ENCODE peak calls at places on chromosomes 16 and 17, in ten cellular contexts. One of them, this sample, is unnamed. For H3K27me3, the result is how much of the 10 kb centered on the place peaks cover.

GRCh38 chr17:57898487-57899311 is 48.9 kb upstream of the MRPS23 start:
- DNase-seq in suprapubic skin: no peak
- DNase-seq in Peyer's patch: no peak
- DNase-seq in heart left ventricle: peak
- DNase-seq in esophagus squamous epithelium: no peak
- DNase-seq in prostate gland: peak
- DNase-seq in heart right ventricle: peak
- DNase-seq in H9: peak
- DNase-seq in dorsolateral prefrontal cortex: peak
- DNase-seq in tibial artery: peak
- DNase-seq in this sample: peak

GRCh38 chr17:39450051-39450450 is 1.0 kb downstream of the MED1 start:
- DNase-seq in esophagus squamous epithelium: no peak
- DNase-seq in prostate gland: no peak
- DNase-seq in heart right ventricle: no peak
- DNase-seq in suprapubic skin: no peak
- DNase-seq in H9: no peak
- DNase-seq in dorsolateral prefrontal cortex: no peak
- DNase-seq in Peyer's patch: no peak
- DNase-seq in heart left ventricle: no peak
- DNase-seq in tibial artery: no peak
- DNase-seq in this sample: no peak

GRCh38 chr17:66667491-66668030 is 167.4 kb upstream of the CACNG5 start:
- DNase-seq in H9: no peak
- DNase-seq in dorsolateral prefrontal cortex: no peak
- DNase-seq in heart left ventricle: no peak
- DNase-seq in esophagus squamous epithelium: no peak
- DNase-seq in Peyer's patch: no peak
- DNase-seq in suprapubic skin: no peak
- DNase-seq in heart right ventricle: no peak
- DNase-seq in tibial artery: no peak
- DNase-seq in prostate gland: no peak
- DNase-seq in this sample: no peak

GRCh38 chr17:51907041-51907440 is 251.5 kb downstream of the CA10 start:
- DNase-seq in tibial artery: no peak
- DNase-seq in esophagus squamous epithelium: no peak
- DNase-seq in heart left ventricle: no peak
- DNase-seq in dorsolateral prefrontal cortex: no peak
- DNase-seq in H9: no peak
- DNase-seq in heart right ventricle: no peak
- DNase-seq in Peyer's patch: no peak
- DNase-seq in suprapubic skin: no peak
- DNase-seq in prostate gland: no peak
- DNase-seq in this sample: no peak

GRCh38 chr16:29310852-29311314 is 95.6 kb downstream of the NPIPB11 start:
- DNase-seq in esophagus squamous epithelium: no peak
- DNase-seq in prostate gland: peak
- DNase-seq in suprapubic skin: no peak
- DNase-seq in heart right ventricle: peak
- DNase-seq in Peyer's patch: no peak
- DNase-seq in dorsolateral prefrontal cortex: no peak
- DNase-seq in H9: no peak
- DNase-seq in tibial artery: peak
- DNase-seq in heart left ventricle: no peak
- DNase-seq in this sample: no peak

GRCh38 chr17:66746736-66747135 is 88.2 kb upstream of the CACNG5 start:
- DNase-seq in H9: no peak
- DNase-seq in dorsolateral prefrontal cortex: no peak
- DNase-seq in prostate gland: no peak
- DNase-seq in suprapubic skin: no peak
- DNase-seq in esophagus squamous epithelium: no peak
- DNase-seq in heart left ventricle: no peak
- DNase-seq in Peyer's patch: no peak
- DNase-seq in tibial artery: no peak
- DNase-seq in heart right ventricle: no peak
- DNase-seq in this sample: no peak

GRCh38 chr17:28507567-28508195 is 1.5 kb downstream of the FOXN1 start:
- DNase-seq in suprapubic skin: no peak
- DNase-seq in dorsolateral prefrontal cortex: no peak
- DNase-seq in heart left ventricle: no peak
- DNase-seq in Peyer's patch: no peak
- DNase-seq in heart right ventricle: no peak
- DNase-seq in prostate gland: peak
- DNase-seq in H9: peak
- DNase-seq in esophagus squamous epithelium: no peak
- DNase-seq in tibial artery: no peak
- DNase-seq in this sample: peak

GRCh38 chr17:69773081-69773480 is 301.9 kb upstream of the KCNJ16 start:
- DNase-seq in dorsolateral prefrontal cortex: no peak
- DNase-seq in suprapubic skin: no peak
- DNase-seq in esophagus squamous epithelium: no peak
- DNase-seq in H9: no peak
- DNase-seq in heart right ventricle: no peak
- DNase-seq in Peyer's patch: no peak
- DNase-seq in tibial artery: no peak
- DNase-seq in prostate gland: no peak
- DNase-seq in heart left ventricle: no peak
- DNase-seq in this sample: no peak

GRCh38 chr16:49755716-49756115 is 100.2 kb downstream of the ZNF423 start:
- DNase-seq in heart left ventricle: no peak
- DNase-seq in H9: no peak
- DNase-seq in tibial artery: no peak
- DNase-seq in suprapubic skin: no peak
- DNase-seq in dorsolateral prefrontal cortex: no peak
- DNase-seq in heart right ventricle: no peak
- DNase-seq in prostate gland: no peak
- DNase-seq in Peyer's patch: no peak
- DNase-seq in esophagus squamous epithelium: no peak
- DNase-seq in this sample: no peak

GRCh38 chr17:81018044-81018802 is 16.7 kb upstream of the BAIAP2 start:
- DNase-seq in esophagus squamous epithelium: no peak
- DNase-seq in heart right ventricle: no peak
- DNase-seq in H9: no peak
- DNase-seq in heart left ventricle: no peak
- DNase-seq in suprapubic skin: no peak
- DNase-seq in tibial artery: no peak
- DNase-seq in Peyer's patch: peak
- DNase-seq in dorsolateral prefrontal cortex: no peak
- DNase-seq in prostate gland: peak
- DNase-seq in this sample: peak

GRCh38 chr17:61464121-61464905 is 12.1 kb downstream of the TBX4 start:
- DNase-seq in esophagus squamous epithelium: no peak
- DNase-seq in H9: peak
- DNase-seq in tibial artery: no peak
- DNase-seq in suprapubic skin: peak
- DNase-seq in heart right ventricle: no peak
- DNase-seq in Peyer's patch: peak
- DNase-seq in prostate gland: no peak
- DNase-seq in heart left ventricle: no peak
- DNase-seq in dorsolateral prefrontal cortex: no peak
- DNase-seq in this sample: no peak

GRCh38 chr16:72172105-72173034 is at the start of gene PMFBP1:
- DNase-seq in tibial artery: no peak
- DNase-seq in Peyer's patch: no peak
- DNase-seq in suprapubic skin: no peak
- DNase-seq in prostate gland: no peak
- DNase-seq in esophagus squamous epithelium: peak
- DNase-seq in dorsolateral prefrontal cortex: no peak
- DNase-seq in heart left ventricle: no peak
- DNase-seq in heart right ventricle: no peak
- DNase-seq in H9: no peak
- DNase-seq in this sample: no peak

GRCh38 chr16:65122974-65123845 is 1.3 kb upstream of the CDH11 start:
- DNase-seq in dorsolateral prefrontal cortex: peak
- DNase-seq in heart right ventricle: peak
- DNase-seq in heart left ventricle: peak
- DNase-seq in esophagus squamous epithelium: no peak
- DNase-seq in suprapubic skin: peak
- DNase-seq in prostate gland: peak
- DNase-seq in Peyer's patch: peak
- DNase-seq in H9: peak
- DNase-seq in tibial artery: peak
- DNase-seq in this sample: peak

GRCh38 chr17:53148058-53148457 is 674.7 kb upstream of the KIF2B start:
- DNase-seq in esophagus squamous epithelium: no peak
- DNase-seq in heart right ventricle: no peak
- DNase-seq in prostate gland: no peak
- DNase-seq in suprapubic skin: no peak
- DNase-seq in dorsolateral prefrontal cortex: no peak
- DNase-seq in H9: no peak
- DNase-seq in tibial artery: no peak
- DNase-seq in Peyer's patch: no peak
- DNase-seq in heart left ventricle: no peak
- DNase-seq in this sample: no peak

GRCh38 chr17:53150101-53150698 is 672.5 kb upstream of the KIF2B start:
- DNase-seq in H9: no peak
- DNase-seq in tibial artery: no peak
- DNase-seq in suprapubic skin: no peak
- DNase-seq in Peyer's patch: no peak
- DNase-seq in heart right ventricle: no peak
- DNase-seq in heart left ventricle: no peak
- DNase-seq in prostate gland: no peak
- DNase-seq in esophagus squamous epithelium: no peak
- DNase-seq in dorsolateral prefrontal cortex: no peak
- DNase-seq in this sample: peak
- TF ChIP-seq CTCF in H9: peak
- TF ChIP-seq CTCF in tibial artery: no peak
- TF ChIP-seq CTCF in suprapubic skin: no peak
- TF ChIP-seq CTCF in Peyer's patch: no peak
- TF ChIP-seq CTCF in heart right ventricle: peak
- TF ChIP-seq CTCF in heart left ventricle: no peak
- TF ChIP-seq CTCF in prostate gland: peak
- TF ChIP-seq CTCF in esophagus squamous epithelium: no peak
- TF ChIP-seq CTCF in dorsolateral prefrontal cortex: peak
- TF ChIP-seq CTCF in this sample: peak

DNA sequence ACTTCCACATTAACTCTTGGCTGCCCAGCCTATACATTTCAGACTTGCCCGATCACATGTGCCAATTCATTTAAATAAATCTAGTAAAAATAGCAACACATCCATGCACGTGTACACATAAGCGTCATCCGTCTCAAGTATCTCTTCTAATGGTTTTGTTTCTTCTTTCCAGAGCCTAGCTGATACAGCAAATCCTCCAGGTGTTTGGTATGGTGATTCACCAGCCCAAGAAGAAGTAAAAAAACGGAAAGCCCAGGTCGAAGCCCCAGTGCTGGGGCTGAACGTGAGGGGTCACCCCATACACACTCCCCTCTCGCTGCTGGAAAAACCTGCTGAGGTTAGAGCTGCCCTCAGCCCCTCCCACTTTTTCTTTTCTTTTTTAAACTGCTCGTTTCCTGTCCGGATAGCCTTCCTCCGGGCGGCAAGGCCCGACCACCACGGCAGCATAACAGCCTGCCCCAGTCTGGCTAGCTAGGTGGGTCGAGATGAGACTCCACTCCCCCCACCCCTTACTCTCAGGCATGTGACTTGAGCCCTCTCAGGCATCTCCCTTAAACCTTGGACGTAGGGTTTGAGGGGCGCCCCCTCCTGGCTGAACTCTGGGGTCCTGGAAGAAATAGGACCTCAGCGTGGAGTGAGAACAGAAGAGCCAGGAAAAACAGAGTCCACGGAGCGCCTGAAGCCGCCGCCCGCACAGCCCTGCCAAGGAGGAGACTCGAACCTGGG is 13.9 kb upstream of the OR1F1 start:
- DNase-seq in tibial artery: no peak
- DNase-seq in esophagus squamous epithelium: no peak
- DNase-seq in dorsolateral prefrontal cortex: no peak
- DNase-seq in heart left ventricle: peak
- DNase-seq in prostate gland: no peak
- DNase-seq in H9: peak
- DNase-seq in suprapubic skin: no peak
- DNase-seq in Peyer's patch: no peak
- DNase-seq in heart right ventricle: no peak
- DNase-seq in this sample: peak
- H3K27me3 ChIP-seq in tibial artery: under half
- H3K27me3 ChIP-seq in esophagus squamous epithelium: half or more
- H3K27me3 ChIP-seq in dorsolateral prefrontal cortex: half or more
- H3K27me3 ChIP-seq in heart left ventricle: half or more
- H3K27me3 ChIP-seq in prostate gland: under half
- H3K27me3 ChIP-seq in H9: under half
- H3K27me3 ChIP-seq in suprapubic skin: half or more
- H3K27me3 ChIP-seq in Peyer's patch: half or more
- H3K27me3 ChIP-seq in heart right ventricle: under half
- H3K27me3 ChIP-seq in this sample: under half

DNA sequence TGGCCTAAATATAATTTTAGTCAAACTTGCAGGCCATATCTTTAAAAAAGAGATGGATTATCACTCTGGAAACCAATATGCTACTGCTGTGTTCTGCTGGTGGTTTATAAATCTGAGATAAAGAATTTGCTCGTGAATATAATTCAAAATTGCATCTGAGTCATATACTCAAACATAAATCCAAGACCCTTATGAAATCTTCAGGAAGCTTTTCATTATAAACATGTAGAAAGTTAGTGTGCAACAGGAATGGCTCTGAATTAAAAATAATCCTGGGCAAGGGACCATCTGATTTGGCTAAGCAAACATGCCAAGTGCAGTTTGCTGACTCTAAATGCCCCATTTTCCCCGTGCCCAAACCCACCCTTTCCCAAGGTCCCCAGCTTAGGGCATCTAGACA is 57.3 kb downstream of the TEX2 start:
- DNase-seq in suprapubic skin: no peak
- DNase-seq in prostate gland: no peak
- DNase-seq in Peyer's patch: no peak
- DNase-seq in heart right ventricle: no peak
- DNase-seq in heart left ventricle: no peak
- DNase-seq in H9: no peak
- DNase-seq in dorsolateral prefrontal cortex: no peak
- DNase-seq in tibial artery: no peak
- DNase-seq in esophagus squamous epithelium: no peak
- DNase-seq in this sample: no peak
- H3K27ac ChIP-seq in suprapubic skin: no peak
- H3K27ac ChIP-seq in prostate gland: no peak
- H3K27ac ChIP-seq in Peyer's patch: no peak
- H3K27ac ChIP-seq in heart right ventricle: no peak
- H3K27ac ChIP-seq in heart left ventricle: no peak
- H3K27ac ChIP-seq in H9: no peak
- H3K27ac ChIP-seq in dorsolateral prefrontal cortex: no peak
- H3K27ac ChIP-seq in tibial artery: no peak
- H3K27ac ChIP-seq in esophagus squamous epithelium: no peak
- H3K27ac ChIP-seq in this sample: no peak

DNA sequence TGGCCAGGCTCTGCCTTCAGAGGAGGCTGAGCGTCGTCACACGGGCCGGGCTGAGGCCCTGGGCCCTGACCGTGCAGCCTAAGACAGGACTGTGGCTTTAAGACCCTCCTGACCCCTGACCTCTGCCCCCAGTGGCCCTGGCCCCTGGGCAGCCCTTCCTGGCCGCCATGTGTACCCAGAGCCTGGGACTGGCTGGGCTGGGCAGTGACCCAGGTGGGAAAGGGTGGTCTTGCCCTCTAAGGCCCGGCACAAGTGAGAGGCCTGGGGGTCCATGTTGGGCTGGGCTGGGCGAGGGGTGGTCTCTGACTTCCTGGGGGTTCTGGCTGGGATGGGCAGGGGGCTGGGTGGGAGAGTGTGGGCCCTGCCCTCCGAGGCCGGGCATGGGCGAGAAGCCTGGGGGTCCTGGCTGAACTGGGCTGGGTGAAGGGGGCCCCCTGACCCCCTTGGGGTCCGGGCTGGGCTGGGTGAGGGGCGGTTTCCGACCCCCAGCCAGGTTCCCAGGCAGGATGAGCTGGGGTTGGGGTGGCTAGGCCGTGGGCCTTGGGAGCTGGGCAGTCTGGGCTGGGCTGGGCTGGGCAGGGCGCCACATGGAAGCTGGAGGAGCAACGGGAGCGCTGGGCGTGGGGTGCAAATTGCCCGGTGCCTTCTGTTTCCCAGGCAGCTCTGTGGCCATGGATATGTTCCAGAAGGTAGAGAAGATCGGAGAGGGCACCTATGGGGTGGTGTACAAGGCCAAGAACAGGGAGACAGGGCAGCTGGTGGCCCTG is at the start of gene CDK3:
- DNase-seq in heart left ventricle: peak
- DNase-seq in tibial artery: no peak
- DNase-seq in esophagus squamous epithelium: no peak
- DNase-seq in Peyer's patch: no peak
- DNase-seq in dorsolateral prefrontal cortex: no peak
- DNase-seq in prostate gland: no peak
- DNase-seq in heart right ventricle: no peak
- DNase-seq in suprapubic skin: no peak
- DNase-seq in H9: no peak
- DNase-seq in this sample: no peak
- TF ChIP-seq CTCF in heart left ventricle: no peak
- TF ChIP-seq CTCF in tibial artery: no peak
- TF ChIP-seq CTCF in esophagus squamous epithelium: no peak
- TF ChIP-seq CTCF in Peyer's patch: no peak
- TF ChIP-seq CTCF in dorsolateral prefrontal cortex: no peak
- TF ChIP-seq CTCF in prostate gland: no peak
- TF ChIP-seq CTCF in heart right ventricle: peak
- TF ChIP-seq CTCF in suprapubic skin: no peak
- TF ChIP-seq CTCF in H9: no peak
- TF ChIP-seq CTCF in this sample: no peak